ENCODE peak calls at places on chromosomes 5 and 9, in nine cellular contexts. X, E, W, F, M, P, A, R and V are unnamed samples.

GRCh38 chr5:94021246-94021645 is 279.8 kb upstream of the POU5F2 start:
- DNase-seq in X (peak), A (peak), P (no peak), M (no peak), W (no peak), E (no peak), F (no peak), R (no peak), V (no peak)

GRCh38 chr9:98146101-98146991 is 27.3 kb upstream of the TRIM14 start:
- DNase-seq in F (peak), M (no peak), W (peak), E (no peak), P (peak), X (peak), A (no peak), R (peak), V (no peak)

GRCh38 chr5:53542917-53543316 is 17.5 kb upstream of the NDUFS4 start:
- DNase-seq in A (no peak), R (no peak), M (no peak), W (no peak), P (no peak), F (no peak), X (no peak), E (no peak), V (no peak)

GRCh38 chr9:10843151-10843550 is 230.3 kb upstream of the PTPRD start:
- DNase-seq in X (no peak), R (no peak), E (no peak), F (no peak), M (no peak), P (no peak), A (no peak), W (no peak), V (no peak)

GRCh38 chr9:96317335-96317980 is 15.5 kb upstream of the HSD17B3 start:
- DNase-seq in P (no peak), E (peak), W (no peak), F (peak), A (peak), X (peak), R (no peak), M (peak), V (no peak)

GRCh38 chr9:14797442-14797841 is 74.9 kb upstream of the CER1 start:
- DNase-seq in W (no peak), F (no peak), R (no peak), X (no peak), P (no peak), E (no peak), M (no peak), A (no peak), V (no peak)

GRCh38 chr9:89993678-89994630 is 389.1 kb downstream of the GADD45G start:
- DNase-seq in E (no peak), A (no peak), M (peak), P (no peak), F (peak), R (no peak), X (no peak), W (peak), V (no peak)

GRCh38 chr5:176675676-176676360 is 28.5 kb downstream of the TSPAN17 start:
- DNase-seq in A (peak), R (no peak), M (no peak), E (peak), X (no peak), F (no peak), W (no peak), P (no peak), V (no peak)

GRCh38 chr5:151094861-151095260 is 14.0 kb upstream of the TNIP1 start:
- DNase-seq in M (peak), P (no peak), E (no peak), A (no peak), F (peak), X (no peak), R (no peak), W (no peak), V (no peak)

GRCh38 chr5:151092750-151093149 is 11.9 kb upstream of the TNIP1 start:
- DNase-seq in P (no peak), F (no peak), X (no peak), W (peak), A (no peak), E (no peak), M (peak), R (no peak), V (no peak)

GRCh38 chr5:151093476-151093889 is 12.6 kb upstream of the TNIP1 start:
- DNase-seq in W (peak), F (no peak), E (no peak), M (peak), R (no peak), A (no peak), X (no peak), P (no peak), V (no peak)

GRCh38 chr5:151095341-151096000 is 14.6 kb upstream of the TNIP1 start:
- DNase-seq in R (no peak), E (no peak), P (no peak), F (peak), M (no peak), A (peak), W (no peak), X (peak), V (no peak)

GRCh38 chr5:151094054-151094858 is 13.4 kb upstream of the TNIP1 start:
- DNase-seq in P (no peak), F (peak), R (no peak), A (no peak), E (no peak), X (no peak), M (no peak), W (peak), V (no peak)
- H3K27ac ChIP-seq in P (peak), F (peak), R (peak), A (peak), E (no peak), X (no peak), M (peak), W (peak), V (peak)

DNA sequence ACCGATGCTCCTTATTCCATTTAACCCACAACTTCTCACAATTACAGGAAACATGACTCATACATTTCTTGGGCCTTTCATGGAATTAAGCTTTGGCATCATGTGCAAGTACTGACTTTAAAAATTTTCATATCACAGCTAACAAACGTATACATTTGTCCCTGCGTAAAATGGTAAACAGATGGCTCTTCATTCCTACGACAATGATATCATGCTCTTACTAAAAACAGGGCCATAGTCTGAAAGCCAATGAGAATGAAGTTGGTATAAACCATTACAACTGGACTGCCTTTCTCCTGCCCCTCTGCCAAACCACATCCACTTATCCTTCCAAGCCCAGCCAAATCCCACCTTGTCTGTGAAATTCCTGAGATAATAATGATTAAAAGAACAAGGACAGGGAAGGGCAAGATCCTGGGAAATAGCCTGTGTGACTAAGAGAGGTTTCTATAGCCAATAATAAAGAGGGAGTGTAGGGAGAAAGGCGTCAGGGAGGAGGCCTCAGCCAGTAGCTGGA is 44.9 kb upstream of the ZNF366 start:
- DNase-seq in F (no peak), R (no peak), P (no peak), M (no peak), A (peak), W (no peak), E (no peak), X (no peak), V (no peak)
- TF ChIP-seq POLR2AphosphoS5 in F (no peak), R (no peak), P (no peak), M (no peak), A (no peak), W (no peak), E (no peak), X (no peak), V (no peak)

GRCh38 chr9:126491256-126491879 is 122.4 kb upstream of the LMX1B start:
- DNase-seq in E (no peak), W (no peak), A (peak), P (no peak), X (peak), R (no peak), F (peak), M (no peak), V (no peak)
- H3K27ac ChIP-seq in E (no peak), W (no peak), A (no peak), P (no peak), X (no peak), R (no peak), F (no peak), M (no peak), V (no peak)

GRCh38 chr9:131732061-131732526 is 7.8 kb downstream of the RAPGEF1 start:
- DNase-seq in A (peak), P (no peak), X (no peak), F (peak), W (peak), M (peak), E (no peak), R (no peak), V (no peak)
- TF ChIP-seq POLR2AphosphoS5 in A (no peak), P (peak), X (no peak), F (peak), W (peak), M (peak), E (no peak), R (no peak), V (peak)

DNA sequence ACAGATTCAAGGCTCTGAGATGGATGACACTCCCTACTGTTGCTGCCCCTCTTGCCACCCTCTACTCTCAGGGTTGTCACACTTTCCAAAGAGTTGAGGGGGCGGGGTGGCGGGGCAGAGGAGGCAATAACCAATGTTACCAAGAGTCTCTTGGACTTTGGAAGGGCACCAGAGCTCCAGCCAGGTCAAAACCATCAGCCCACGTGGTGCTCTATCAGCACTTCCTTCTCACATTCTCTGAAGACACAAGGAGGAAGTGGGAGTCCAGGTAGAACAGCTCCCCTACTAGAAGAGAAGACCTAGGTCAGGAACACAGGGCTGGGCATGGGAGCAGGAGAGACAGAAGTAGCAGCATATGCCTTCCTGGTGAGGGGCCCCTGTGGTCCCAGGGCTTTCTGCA is 33.0 kb upstream of the PIK3R1 start:
- DNase-seq in X (no peak), W (no peak), F (no peak), R (no peak), A (no peak), M (no peak), P (no peak), E (no peak), V (no peak)
- H3K27ac ChIP-seq in X (no peak), W (no peak), F (no peak), R (no peak), A (no peak), M (no peak), P (no peak), E (no peak), V (no peak)

GRCh38 chr5:111348659-111349058 is 124.5 kb downstream of the CAMK4 start:
- DNase-seq in E (no peak), F (no peak), X (no peak), P (no peak), W (no peak), M (no peak), R (no peak), A (no peak), V (no peak)

GRCh38 chr5:111347021-111347420 is 122.8 kb downstream of the CAMK4 start:
- DNase-seq in W (no peak), E (no peak), M (no peak), P (no peak), F (no peak), A (no peak), X (no peak), R (no peak), V (no peak)

GRCh38 chr5:111349429-111349828 is 125.2 kb downstream of the CAMK4 start:
- DNase-seq in E (no peak), M (no peak), X (no peak), R (no peak), W (no peak), P (no peak), F (no peak), A (no peak), V (no peak)

GRCh38 chr5:111345731-111346130 is 121.5 kb downstream of the CAMK4 start:
- DNase-seq in R (no peak), M (no peak), A (no peak), P (no peak), F (no peak), E (no peak), W (no peak), X (no peak), V (no peak)
- TF ChIP-seq POLR2AphosphoS5 in R (no peak), M (no peak), A (no peak), P (no peak), F (no peak), E (no peak), W (no peak), X (no peak), V (no peak)